ENCODE peak calls at places on chromosomes 11 and 22, in five cellular contexts. S is T-helper 2 cell; P is stimulated activated CD4-positive, alpha-beta T cell treated with anti-CD3 and anti-CD28 coated beads, Interleukin-4, amount 100 ng/mL, for 1 hour; B is astrocyte of the cerebellum; X is activated T-cell treated with anti-CD3 and anti-CD28 coated beads, Interleukin-2, amount 50 U/mL, for 72 hours. F is an unnamed sample.

GRCh38 chr11:2816941-2817421 is 68.6 kb downstream of the CDKN1C start:
- DNase-seq in X (no peak), P (no peak), B (peak), S (no peak), F (no peak)

GRCh38 chr22:49015993-49016908 is 811.4 kb downstream of the BRD1 start:
- DNase-seq in X (no peak), S (no peak), B (no peak), P (no peak), F (no peak)

GRCh38 chr11:35166369-35167360 is 27.7 kb downstream of the CD44 start:
- DNase-seq in X (peak), P (peak), B (peak), S (no peak), F (peak)

GRCh38 chr22:35775339-35775738 is 57.7 kb downstream of the APOL5 start:
- DNase-seq in P (no peak), S (no peak), B (no peak), X (no peak), F (no peak)

GRCh38 chr11:11263238-11264030 is 89.6 kb downstream of the CSNK2A3 start:
- DNase-seq in S (no peak), B (no peak), P (no peak), X (no peak), F (no peak)

GRCh38 chr22:46742576-46743221 is 4.6 kb upstream of the CERK start:
- DNase-seq in B (no peak), X (no peak), P (no peak), S (no peak), F (no peak)

GRCh38 chr11:2790581-2790925 is 90.8 kb upstream of the KCNQ1OT1 start:
- DNase-seq in P (peak), X (no peak), S (peak), B (no peak), F (no peak)

GRCh38 chr11:133951484-133952198 is 5.1 kb downstream of the IGSF9B start:
- DNase-seq in B (no peak), S (no peak), X (no peak), P (no peak), F (no peak)

GRCh38 chr11:111633756-111634362 is 31.6 kb downstream of the SIK2 start:
- DNase-seq in X (no peak), B (no peak), S (no peak), P (no peak), F (peak)

GRCh38 chr11:118217575-118217974 is 7.2 kb downstream of the JAML start:
- DNase-seq in B (no peak), P (no peak), S (no peak), X (peak), F (no peak)

GRCh38 chr22:23180301-23180892 is at the start of gene BCR:
- DNase-seq in P (peak), X (peak), S (peak), B (no peak), F (peak)

GRCh38 chr11:125942771-125943428 is 2.9 kb upstream of the VSIG10L2 start:
- DNase-seq in P (no peak), S (no peak), X (no peak), B (no peak), F (no peak)

GRCh38 chr11:71213696-71214552 is 38.5 kb downstream of the SHANK2 start:
- DNase-seq in B (no peak), S (no peak), P (no peak), X (no peak), F (no peak)

GRCh38 chr22:49964136-49964492 is 3.5 kb downstream of the PIM3 start:
- DNase-seq in B (no peak), S (peak), P (peak), X (no peak), F (no peak)

GRCh38 chr11:70073881-70074371 is 4.2 kb upstream of the ANO1 start:
- DNase-seq in X (no peak), S (no peak), B (peak), P (no peak), F (no peak)

GRCh38 chr22:37284126-37284806 is 2.0 kb downstream of the CYTH4 start:
- DNase-seq in X (no peak), B (no peak), S (no peak), P (no peak), F (no peak)

GRCh38 chr11:1241706-1242105 is 18.8 kb downstream of the MUC5B start:
- DNase-seq in P (no peak), B (no peak), X (no peak), S (no peak), F (no peak)

GRCh38 chr11:108117746-108118371 is 3.5 kb upstream of the ACAT1 start:
- DNase-seq in X (no peak), S (no peak), B (peak), P (no peak), F (peak)

GRCh38 chr22:41862160-41862529 is 29.2 kb downstream of the SREBF2 start:
- DNase-seq in P (peak), X (peak), B (no peak), S (no peak), F (peak)

GRCh38 chr11:133920109-133920990 is 36.4 kb downstream of the IGSF9B start:
- DNase-seq in X (no peak), P (no peak), S (no peak), B (no peak), F (no peak)

GRCh38 chr22:17970205-17970708 is 54.1 kb downstream of the MICAL3 start:
- DNase-seq in P (no peak), B (no peak), S (no peak), X (no peak), F (peak)

GRCh38 chr11:36119300-36119699 is 169.9 kb downstream of the COMMD9 start:
- DNase-seq in B (no peak), S (no peak), P (no peak), X (no peak), F (no peak)

GRCh38 chr11:47235163-47235562 is 13.5 kb downstream of the ACP2 start:
- DNase-seq in S (no peak), B (no peak), P (no peak), X (no peak), F (no peak)

GRCh38 chr22:33427461-33427860 is 369.3 kb upstream of the SYN3 start:
- DNase-seq in B (peak), X (no peak), S (no peak), P (no peak), F (no peak)

F was measured in HCEC 1CT.